ENCODE peak calls at places on chromosomes 16 and 17, in seven cellular contexts. Q, D, U, M, A, C and B are unnamed samples.

GRCh38 chr17:9256944-9257629 is 235.8 kb downstream of the NTN1 start:
- DNase-seq in A (no peak), C (no peak), U (no peak), D (no peak), Q (peak; percentile 52), M (no peak), B (no peak)

GRCh38 chr16:46830417-46830901 is 521 bp downstream of the C16orf87 start:
- DNase-seq in D (no peak), Q (no peak), U (no peak), M (no peak), C (no peak), A (no peak), B (no peak)

GRCh38 chr16:67470314-67470713 is 10.6 kb downstream of the ATP6V0D1 start:
- DNase-seq in C (no peak), D (no peak), A (no peak), Q (no peak), U (no peak), M (peak; percentile 61), B (no peak)

GRCh38 chr16:19831678-19832077 is 53.0 kb downstream of the GPRC5B start:
- DNase-seq in C (no peak), A (no peak), Q (peak; percentile 89), U (no peak), M (no peak), D (no peak), B (no peak)

GRCh38 chr17:49482144-49482817 is 12.8 kb upstream of the NGFR start:
- DNase-seq in D (no peak), C (no peak), U (no peak), M (no peak), A (peak; percentile 38), Q (peak; percentile 16), B (no peak)

GRCh38 chr16:47247691-47248090 is 103.9 kb upstream of the NETO2 start:
- DNase-seq in A (no peak), Q (no peak), C (no peak), M (no peak), D (no peak), U (no peak), B (no peak)

GRCh38 chr17:18877104-18877503 is 19.2 kb downstream of the PRPSAP2 start:
- DNase-seq in Q (peak; percentile 50), D (no peak), C (no peak), M (no peak), A (no peak), U (no peak), B (no peak)

GRCh38 chr17:11898526-11899235 is 98.6 kb downstream of the ZNF18 start:
- DNase-seq in M (no peak), A (no peak), U (no peak), Q (no peak), C (no peak), D (no peak), B (no peak)

GRCh38 chr16:17271687-17272086 is 199.1 kb downstream of the XYLT1 start:
- DNase-seq in D (no peak), C (no peak), U (no peak), Q (peak; percentile 8), A (no peak), M (peak; percentile 60), B (no peak)

GRCh38 chr16:10601444-10602401 is 21.3 kb upstream of the EMP2 start:
- DNase-seq in M (no peak), C (no peak), A (no peak), U (no peak), Q (no peak), D (no peak), B (peak; percentile 82)

GRCh38 chr17:73957564-73957963 is 245.9 kb upstream of the RPL38 start:
- DNase-seq in M (peak; percentile 58), A (no peak), D (no peak), U (no peak), C (no peak), Q (no peak), B (no peak)

GRCh38 chr17:18059283-18059682 is 20.1 kb downstream of the GID4 start:
- DNase-seq in Q (no peak), A (no peak), D (no peak), M (no peak), C (no peak), U (no peak), B (no peak)

GRCh38 chr16:57838161-57838560 is 35.9 kb upstream of the KIFC3 start:
- DNase-seq in M (no peak), A (no peak), U (no peak), D (no peak), Q (no peak), C (no peak), B (no peak)

GRCh38 chr16:268141-269053 is 7.3 kb downstream of the RGS11 start:
- DNase-seq in M (no peak), Q (no peak), D (no peak), A (no peak), U (no peak), C (no peak), B (no peak)

GRCh38 chr16:17942067-17942466 is 394.5 kb downstream of the NPIPA8 start:
- DNase-seq in C (no peak), U (no peak), M (no peak), D (no peak), A (no peak), Q (no peak), B (no peak)

GRCh38 chr17:74532115-74532514 is 840 bp upstream of the CD300LB start:
- DNase-seq in Q (no peak), A (no peak), M (no peak), U (no peak), C (no peak), D (no peak), B (no peak)

GRCh38 chr17:6455321-6455705 is 11.1 kb downstream of the PIMREG start:
- DNase-seq in A (no peak), D (no peak), C (peak; percentile 73), Q (peak; percentile 17), M (peak; percentile 74), U (no peak), B (no peak)

DNA sequence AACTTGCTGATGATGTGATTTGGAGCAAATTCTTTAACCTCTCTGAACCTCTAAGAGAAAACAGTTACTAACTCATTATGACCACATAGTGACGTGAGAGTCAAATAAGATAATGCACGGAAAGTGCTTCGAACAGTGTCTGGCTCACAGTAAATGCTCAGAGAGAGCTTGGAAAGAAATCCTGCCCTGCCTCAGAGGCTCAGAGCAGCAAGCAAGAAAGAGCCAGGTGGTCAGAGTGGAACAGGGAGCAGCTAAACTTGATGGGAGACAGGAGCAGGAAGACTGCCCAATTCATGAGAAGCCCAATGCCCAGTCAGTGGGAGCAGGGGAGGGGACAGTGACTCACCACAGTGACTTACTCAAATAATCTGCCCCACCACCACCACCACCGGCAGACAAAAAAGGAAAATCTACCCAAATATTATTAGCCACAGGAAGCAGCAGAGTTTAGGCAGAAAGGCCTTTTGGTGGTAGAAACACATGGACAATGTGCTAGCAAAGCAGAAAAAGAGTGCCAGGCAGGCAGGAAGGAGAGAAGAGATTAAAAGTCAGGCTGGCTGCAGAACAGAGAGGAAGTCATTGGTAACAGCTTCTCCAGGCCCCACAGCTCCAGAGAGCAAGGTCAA is 24.0 kb upstream of the CCL1 start:
- DNase-seq in M (no peak), D (no peak), U (no peak), A (no peak), C (no peak), Q (peak; percentile 46), B (no peak)
- H3K4me1 ChIP-seq in M (peaks cover 3% of the 10 kb centered on the region), D (no peaks in the 10 kb centered on the region), U (peaks cover 14% of the 10 kb centered on the region), A (peaks cover 39% of the 10 kb centered on the region), C (no peaks in the 10 kb centered on the region), Q (peaks cover 8% of the 10 kb centered on the region), B (no peaks in the 10 kb centered on the region)

GRCh38 chr17:47884905-47885735 is 10.9 kb upstream of the SP2 start:
- DNase-seq in D (no peak), U (no peak), A (no peak), M (no peak), Q (no peak), C (peak; percentile 54), B (no peak)
- TF ChIP-seq RFX5 in D (no peak), U (no peak), A (no peak), M (no peak), Q (no peak), C (no peak), B (no peak)

GRCh38 chr17:76542566-76542971 is 2.7 kb downstream of the PRCD start:
- DNase-seq in Q (no peak), C (no peak), U (no peak), M (no peak), D (no peak), A (no peak), B (no peak)
- H3K4me1 ChIP-seq in Q (peaks cover 22% of the 10 kb centered on the region), C (no peaks in the 10 kb centered on the region), U (no peaks in the 10 kb centered on the region), M (peaks cover 90% of the 10 kb centered on the region), D (peaks cover 22% of the 10 kb centered on the region), A (peaks cover 11% of the 10 kb centered on the region), B (peaks cover 25% of the 10 kb centered on the region)

DNA sequence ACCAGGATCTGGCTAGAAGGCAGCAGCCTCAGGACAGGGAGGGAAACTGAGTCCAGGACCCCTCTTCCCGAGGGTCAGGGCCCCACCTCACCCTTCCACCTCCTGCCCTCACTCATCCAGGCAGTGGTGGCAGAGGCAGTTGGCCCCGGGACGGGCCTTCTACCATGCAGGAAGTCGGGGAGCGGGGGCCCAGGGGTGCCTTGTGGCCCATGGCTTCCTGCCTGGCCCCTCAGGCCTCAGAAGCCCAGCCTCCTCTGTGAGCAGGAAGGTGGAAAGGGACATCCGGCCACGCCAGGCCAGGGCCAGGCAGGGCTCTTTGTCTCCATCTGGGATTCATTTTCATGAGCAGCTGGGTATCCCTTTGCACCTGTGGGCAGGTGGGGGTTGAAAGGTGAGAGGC is 58.5 kb downstream of the BAHCC1 start:
- DNase-seq in Q (no peak), A (no peak), C (no peak), D (no peak), M (no peak), U (no peak), B (no peak)
- TF ChIP-seq RFX5 in Q (no peak), A (no peak), C (no peak), D (no peak), M (no peak), U (no peak), B (no peak)

DNA sequence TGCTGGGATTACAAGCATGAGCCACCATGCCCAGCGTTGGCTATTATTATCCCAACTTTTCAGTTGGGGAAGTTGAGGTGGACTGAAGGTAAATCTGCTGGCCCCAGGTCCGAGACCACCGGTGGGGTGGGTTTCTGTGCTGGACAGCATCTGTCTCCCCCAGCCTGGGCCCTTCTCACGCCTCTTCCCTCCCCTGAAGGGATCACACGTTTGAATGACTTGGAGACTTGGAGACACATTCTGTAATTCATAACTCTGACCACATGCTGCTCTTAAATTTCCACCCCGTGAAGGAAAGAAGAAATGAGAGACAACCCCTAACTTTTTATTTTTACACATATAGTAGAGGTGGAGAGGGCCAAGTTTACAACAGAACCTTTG is 109.8 kb downstream of the MSI2 start:
- DNase-seq in M (no peak), U (no peak), D (no peak), A (peak; percentile 23), C (no peak), Q (no peak), B (no peak)
- H3K4me1 ChIP-seq in M (peaks cover 60% of the 10 kb centered on the region), U (peaks cover 52% of the 10 kb centered on the region), D (peaks cover 74% of the 10 kb centered on the region), A (peaks cover 51% of the 10 kb centered on the region), C (peaks cover 19% of the 10 kb centered on the region), Q (peaks cover 13% of the 10 kb centered on the region), B (peaks cover 64% of the 10 kb centered on the region)